ENCODE peak calls at places on chromosomes 16 and 17, in nine cellular contexts. Q is fibroblast of pulmonary artery, R is fibroblast of mammary gland, C is IMR-90, U is neuronal stem cell, H is AG10803, W is right lobe of liver, L is Caco-2, S is GM23338. M is an unnamed sample.

GRCh38 chr16:67071476-67072048 is 38.2 kb upstream of the PHAF1 start:
- DNase-seq in Q (no peak), R (no peak), C (no peak), U (no peak), H (peak; percentile 13), W (no peak), L (no peak), S (no peak), M (no peak)

GRCh38 chr17:35094902-35095301 is 24.8 kb downstream of the RAD51D start:
- DNase-seq in Q (peak; percentile 90), R (peak; percentile 95), C (peak; percentile 93), U (no peak), H (peak; percentile 83), W (no peak), L (no peak), S (no peak), M (no peak)

GRCh38 chr16:66399930-66400329 is 27.2 kb upstream of the BEAN1 start:
- DNase-seq in Q (peak; percentile 83), R (peak; percentile 32), C (no peak), U (no peak), H (no peak), W (no peak), L (no peak), S (no peak), M (no peak)

GRCh38 chr16:10988879-10989278 is 44.5 kb downstream of the CLEC16A start:
- DNase-seq in Q (no peak), R (no peak), C (no peak), U (no peak), H (no peak), W (no peak), L (no peak), S (no peak), M (no peak)

GRCh38 chr16:67284699-67285646 is 5.6 kb downstream of the PLEKHG4 start:
- DNase-seq in Q (peak; percentile 39), R (peak; percentile 18), C (peak; percentile 12), U (peak; percentile 20), H (no peak), W (peak; percentile 64), L (peak; percentile 62), S (peak; percentile 91), M (peak; percentile 76)

GRCh38 chr16:20844054-20844453 is 37.7 kb downstream of the REXO5 start:
- DNase-seq in Q (no peak), R (no peak), C (no peak), U (no peak), H (no peak), W (no peak), L (no peak), S (no peak), M (no peak)

GRCh38 chr17:33469911-33470310 is 176.8 kb upstream of the ASIC2 start:
- DNase-seq in Q (peak; percentile 86), R (peak; percentile 91), C (peak; percentile 83), U (no peak), H (peak; percentile 88), W (no peak), L (no peak), S (no peak), M (no peak)

GRCh38 chr16:70160388-70160787 is 13.2 kb upstream of the CLEC18C start:
- DNase-seq in Q (no peak), R (no peak), C (no peak), U (no peak), H (no peak), W (no peak), L (no peak), S (no peak), M (no peak)

GRCh38 chr16:16915771-16916170 is 536.8 kb downstream of the NPIPA7 start:
- DNase-seq in Q (no peak), R (no peak), C (no peak), U (no peak), H (no peak), W (no peak), L (no peak), S (no peak), M (no peak)

GRCh38 chr16:1108299-1109252 is 12.5 kb upstream of the C1QTNF8 start:
- DNase-seq in Q (peak; percentile 11), R (peak; percentile 10), C (peak; percentile 0), U (no peak), H (peak; percentile 20), W (peak; percentile 80), L (no peak), S (no peak), M (peak; percentile 83)

GRCh38 chr16:777826-778225 is 10.4 kb downstream of the RPUSD1 start:
- DNase-seq in Q (no peak), R (no peak), C (peak; percentile 19), U (no peak), H (no peak), W (no peak), L (no peak), S (no peak), M (no peak)

GRCh38 chr17:76929148-76929547 is 60.9 kb downstream of the MGAT5B start:
- DNase-seq in Q (no peak), R (no peak), C (no peak), U (no peak), H (no peak), W (no peak), L (no peak), S (no peak), M (no peak)

GRCh38 chr16:17397499-17397891 is 73.3 kb downstream of the XYLT1 start:
- DNase-seq in Q (peak; percentile 46), R (peak; percentile 68), C (peak; percentile 83), U (no peak), H (peak; percentile 50), W (no peak), L (no peak), S (no peak), M (no peak)

GRCh38 chr17:72725432-72726068 is 366.9 kb downstream of the SLC39A11 start:
- DNase-seq in Q (peak; percentile 75), R (peak; percentile 68), C (peak; percentile 66), U (peak; percentile 65), H (peak; percentile 44), W (peak; percentile 67), L (peak; percentile 78), S (peak; percentile 78), M (peak; percentile 74)

GRCh38 chr17:72730091-72730490 is 362.4 kb downstream of the SLC39A11 start:
- DNase-seq in Q (peak; percentile 72), R (peak; percentile 48), C (peak; percentile 85), U (no peak), H (no peak), W (no peak), L (no peak), S (no peak), M (no peak)

GRCh38 chr17:72724375-72724774 is 368.1 kb downstream of the SLC39A11 start:
- DNase-seq in Q (no peak), R (peak; percentile 58), C (peak; percentile 66), U (no peak), H (no peak), W (no peak), L (no peak), S (no peak), M (no peak)

GRCh38 chr17:72726936-72727335 is 365.6 kb downstream of the SLC39A11 start:
- DNase-seq in Q (no peak), R (peak; percentile 13), C (peak; percentile 77), U (no peak), H (no peak), W (no peak), L (no peak), S (no peak), M (no peak)
- H3K4me3 ChIP-seq in Q (no peak overlapping the region), R (no peak overlapping the region), C (no peak overlapping the region), U (no peak overlapping the region), H (no peak overlapping the region), W (no peak overlapping the region), L (no peak overlapping the region), S (no peak overlapping the region), M (no peak overlapping the region)

GRCh38 chr16:81832801-81833547 is 53.9 kb downstream of the PLCG2 start:
- DNase-seq in Q (no peak), R (no peak), C (no peak), U (no peak), H (no peak), W (peak; percentile 35), L (no peak), S (no peak), M (no peak)
- H3K4me3 ChIP-seq in Q (no peak overlapping the region), R (no peak overlapping the region), C (no peak overlapping the region), U (no peak overlapping the region), H (no peak overlapping the region), W (no peak overlapping the region), L (no peak overlapping the region), S (no peak overlapping the region), M (no peak overlapping the region)

DNA sequence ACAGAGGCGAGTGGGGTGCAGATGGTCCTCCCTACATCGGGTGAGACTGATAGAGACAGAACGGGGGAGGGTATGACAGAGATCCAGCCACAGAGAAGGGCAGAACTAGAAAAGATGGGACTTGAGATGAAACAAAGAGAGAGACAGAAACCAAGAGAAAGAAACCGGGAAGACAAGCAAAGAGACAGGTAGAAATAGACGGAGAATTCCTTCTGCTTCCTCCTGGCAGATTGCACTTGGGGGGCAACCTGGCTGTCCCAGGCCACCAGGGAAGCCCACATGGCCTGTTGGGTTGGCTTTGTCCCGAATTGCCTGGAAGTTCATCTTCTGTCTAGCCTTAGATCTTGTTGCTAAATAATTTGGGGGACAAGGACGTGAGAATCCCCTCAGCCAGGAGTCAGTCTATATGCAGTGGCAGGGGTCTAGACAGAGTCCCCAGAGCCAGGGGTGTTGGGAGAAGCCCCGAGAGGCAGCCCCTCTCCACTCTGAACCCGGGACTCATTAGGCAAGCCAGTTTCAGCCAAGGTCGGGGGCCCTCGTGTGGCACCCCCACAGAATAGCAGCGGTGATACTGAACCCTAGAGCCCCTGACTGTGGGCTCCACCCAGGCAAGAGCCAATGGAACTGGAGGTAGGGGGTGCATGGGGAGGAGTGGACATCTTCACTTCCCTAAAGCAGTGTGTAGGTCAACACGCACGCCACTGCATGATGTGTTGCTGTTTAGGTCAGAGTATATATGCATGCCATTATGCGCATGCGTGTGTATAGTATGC is 626 bp upstream of the TSPOAP1 start:
- DNase-seq in Q (no peak), R (no peak), C (no peak), U (no peak), H (no peak), W (peak; percentile 47), L (no peak), S (peak; percentile 77), M (no peak)
- H3K4me3 ChIP-seq in Q (no peak overlapping the region), R (no peak overlapping the region), C (no peak overlapping the region), U (peak overlapping the region; percentile 41), H (no peak overlapping the region), W (no peak overlapping the region), L (no peak overlapping the region), S (peak overlapping the region; percentile 40), M (no peak overlapping the region)

DNA sequence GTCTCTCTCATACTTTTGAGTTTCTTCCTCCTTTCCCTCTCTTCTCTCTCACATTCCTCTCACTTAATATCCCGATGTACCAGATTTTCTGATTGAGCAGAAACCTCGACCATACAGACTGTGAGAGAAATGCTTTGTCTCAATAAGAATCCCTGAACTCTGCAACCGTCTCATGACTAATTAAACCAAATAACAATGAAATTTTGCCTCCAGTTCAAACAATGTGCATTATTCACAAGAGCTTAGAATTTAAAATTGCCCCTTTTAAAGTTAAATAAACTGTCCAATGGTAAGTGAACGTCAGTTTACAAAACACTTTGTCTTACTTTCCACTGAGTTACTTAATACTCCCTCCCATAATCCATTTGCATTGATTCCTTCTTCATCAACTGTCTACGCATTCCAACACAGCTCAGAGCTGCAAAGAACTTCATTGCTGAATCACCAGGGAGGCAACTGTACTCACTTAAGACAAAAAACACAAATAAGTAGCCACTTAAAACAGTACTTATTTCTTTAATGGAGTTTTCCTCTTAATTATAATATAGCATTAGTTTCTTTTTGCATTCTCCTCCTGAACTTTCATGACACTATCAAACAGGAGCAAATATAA is 4.9 kb downstream of the CDH11 start:
- DNase-seq in Q (no peak), R (no peak), C (peak; percentile 41), U (no peak), H (peak; percentile 48), W (no peak), L (no peak), S (no peak), M (no peak)
- H3K4me3 ChIP-seq in Q (no peak overlapping the region), R (no peak overlapping the region), C (no peak overlapping the region), U (no peak overlapping the region), H (peak overlapping the region; percentile 1), W (no peak overlapping the region), L (no peak overlapping the region), S (no peak overlapping the region), M (no peak overlapping the region)